ENCODE peak calls at places on chromosome 2, in ten cellular contexts. D is psoas muscle, Y is GM20000, Z is GM23338, I is RWPE1, C is heart right ventricle, P is colonic mucosa, J is cardiac muscle cell, L is HL-60, N is AG09309. E is an unnamed sample.

GRCh38 chr2:38731090-38731489 is 20.1 kb downstream of the SRSF7 start:
- DNase-seq in Z (no peak), C (no peak), I (no peak), L (no peak), N (no peak), Y (no peak), J (no peak), P (no peak), D (no peak), E (no peak)

GRCh38 chr2:217573565-217573964 is 429.2 kb downstream of the TNS1 start:
- DNase-seq in Z (no peak), J (peak), C (no peak), N (no peak), I (peak), P (no peak), D (no peak), L (no peak), Y (no peak), E (no peak)

GRCh38 chr2:198499539-198499938 is 695.1 kb downstream of the PLCL1 start:
- DNase-seq in C (peak), D (peak), P (no peak), J (peak), I (no peak), Z (peak), L (no peak), Y (no peak), N (peak), E (no peak)

GRCh38 chr2:48531141-48531648 is 1.2 kb downstream of the STON1 start:
- DNase-seq in Z (peak), I (peak), C (no peak), Y (no peak), J (peak), D (no peak), N (peak), L (no peak), P (peak), E (no peak)

GRCh38 chr2:221501210-221501882 is 70.8 kb downstream of the EPHA4 start:
- DNase-seq in J (peak), Z (no peak), Y (no peak), C (no peak), P (no peak), D (no peak), I (no peak), L (no peak), N (no peak), E (no peak)

GRCh38 chr2:10538224-10538894 is 90.2 kb upstream of the ODC1 start:
- DNase-seq in D (no peak), L (no peak), N (no peak), J (peak), Z (no peak), P (no peak), I (peak), C (no peak), Y (no peak), E (no peak)

GRCh38 chr2:64018715-64019082 is 529 bp downstream of the VPS54 start:
- DNase-seq in C (peak), J (no peak), P (peak), D (no peak), Y (no peak), Z (peak), L (peak), N (no peak), I (peak), E (no peak)

GRCh38 chr2:129619471-129619870 is 360.0 kb upstream of the RAB6C start:
- DNase-seq in P (no peak), D (no peak), Y (no peak), L (no peak), J (no peak), C (no peak), Z (peak), I (no peak), N (no peak), E (no peak)

GRCh38 chr2:148519013-148519412 is 125.5 kb upstream of the EPC2 start:
- DNase-seq in L (no peak), D (no peak), I (no peak), Y (no peak), C (no peak), N (no peak), Z (peak), J (no peak), P (no peak), E (no peak)

GRCh38 chr2:181457121-181457740 is at the start of gene ITGA4:
- DNase-seq in Y (peak), C (peak), D (peak), N (no peak), P (peak), Z (peak), J (peak), L (peak), I (peak), E (peak)

GRCh38 chr2:164510895-164511294 is 110.4 kb downstream of the GRB14 start:
- DNase-seq in P (no peak), Z (no peak), I (no peak), N (no peak), J (peak), C (peak), D (peak), Y (no peak), L (no peak), E (no peak)

GRCh38 chr2:223532161-223532560 is 70.0 kb downstream of the SCG2 start:
- DNase-seq in Z (no peak), L (no peak), N (no peak), P (no peak), I (no peak), J (no peak), C (no peak), Y (no peak), D (no peak), E (no peak)

GRCh38 chr2:237150831-237151230 is 65.1 kb downstream of the COPS8 start:
- DNase-seq in J (no peak), D (no peak), P (no peak), N (no peak), I (no peak), C (no peak), L (no peak), Y (no peak), Z (no peak), E (no peak)

GRCh38 chr2:10487144-10488104 is 39.3 kb upstream of the ODC1 start:
- DNase-seq in N (no peak), L (no peak), Y (no peak), D (no peak), J (no peak), C (no peak), Z (no peak), I (no peak), P (no peak), E (peak)

GRCh38 chr2:85436836-85437487 is 18.4 kb downstream of the SH2D6 start:
- DNase-seq in Z (no peak), Y (no peak), J (no peak), N (no peak), I (no peak), P (no peak), L (no peak), D (no peak), C (no peak), E (no peak)

GRCh38 chr2:96954490-96954846 is 31.9 kb downstream of the FAM178B start:
- DNase-seq in Y (peak), L (no peak), N (no peak), D (no peak), Z (no peak), I (no peak), J (peak), C (peak), P (no peak), E (no peak)

GRCh38 chr2:189799531-189799930 is 15.3 kb downstream of the PMS1 start:
- DNase-seq in I (peak), C (no peak), N (no peak), P (no peak), Y (no peak), J (peak), D (peak), Z (no peak), L (no peak), E (no peak)

GRCh38 chr2:105397025-105397722 is 1.7 kb downstream of the FHL2 start:
- DNase-seq in I (peak), J (peak), Y (no peak), Z (no peak), N (no peak), C (no peak), P (no peak), D (no peak), L (no peak), E (peak)

GRCh38 chr2:200787351-200788128 is 24.2 kb upstream of the BZW1 start:
- DNase-seq in D (no peak), C (no peak), P (no peak), Y (no peak), J (peak), N (peak), I (peak), Z (no peak), L (peak), E (peak)

GRCh38 chr2:192029089-192029488 is 165.6 kb downstream of the TMEFF2 start:
- DNase-seq in C (no peak), L (peak), Y (no peak), Z (peak), I (no peak), D (no peak), P (no peak), J (peak), N (no peak), E (peak)

GRCh38 chr2:8617048-8617447 is 64.8 kb upstream of the ID2 start:
- DNase-seq in L (no peak), J (no peak), P (no peak), D (no peak), C (no peak), Y (no peak), I (no peak), Z (no peak), N (no peak), E (no peak)

GRCh38 chr2:157388827-157389226 is 55.1 kb downstream of the CYTIP start:
- DNase-seq in I (no peak), D (no peak), J (no peak), P (no peak), C (no peak), L (no peak), Y (no peak), Z (no peak), N (no peak), E (no peak)

GRCh38 chr2:191631754-191632153 is 46.2 kb upstream of the NABP1 start:
- DNase-seq in L (no peak), C (no peak), D (peak), P (no peak), Y (no peak), I (peak), N (no peak), J (peak), Z (no peak), E (peak)

GRCh38 chr2:72533767-72534166 is 292.1 kb downstream of the EXOC6B start:
- DNase-seq in N (no peak), D (no peak), Z (no peak), Y (no peak), L (no peak), I (peak), C (no peak), P (no peak), J (peak), E (no peak)

GRCh38 chr2:71102981-71103681 is 26.9 kb downstream of the MCEE start:
- DNase-seq in P (no peak), C (no peak), J (no peak), Z (peak), I (peak), N (no peak), Y (no peak), L (no peak), D (no peak), E (no peak)

GRCh38 chr2:64141711-64142405 is 2.4 kb downstream of the PELI1 start:
- DNase-seq in Y (no peak), J (peak), Z (peak), P (no peak), I (no peak), L (no peak), N (peak), C (no peak), D (no peak), E (no peak)

GRCh38 chr2:28600176-28600575 is 104.3 kb downstream of the PLB1 start:
- DNase-seq in Z (no peak), L (no peak), J (no peak), D (no peak), I (no peak), P (no peak), Y (no peak), N (no peak), C (no peak), E (no peak)
- TF ChIP-seq CTCF in Z (no peak), L (no peak), J (no peak), D (no peak), I (no peak), P (no peak), Y (no peak), N (no peak), C (no peak), E (no peak)

GRCh38 chr2:118557016-118557415 is 290.4 kb downstream of the EN1 start:
- DNase-seq in C (no peak), J (no peak), L (no peak), I (no peak), N (no peak), Y (no peak), Z (no peak), P (no peak), D (no peak), E (no peak)

GRCh38 chr2:118557791-118558190 is 289.7 kb downstream of the EN1 start:
- DNase-seq in D (no peak), C (no peak), I (no peak), L (no peak), Z (no peak), P (no peak), J (no peak), Y (no peak), N (no peak), E (no peak)

DNA sequence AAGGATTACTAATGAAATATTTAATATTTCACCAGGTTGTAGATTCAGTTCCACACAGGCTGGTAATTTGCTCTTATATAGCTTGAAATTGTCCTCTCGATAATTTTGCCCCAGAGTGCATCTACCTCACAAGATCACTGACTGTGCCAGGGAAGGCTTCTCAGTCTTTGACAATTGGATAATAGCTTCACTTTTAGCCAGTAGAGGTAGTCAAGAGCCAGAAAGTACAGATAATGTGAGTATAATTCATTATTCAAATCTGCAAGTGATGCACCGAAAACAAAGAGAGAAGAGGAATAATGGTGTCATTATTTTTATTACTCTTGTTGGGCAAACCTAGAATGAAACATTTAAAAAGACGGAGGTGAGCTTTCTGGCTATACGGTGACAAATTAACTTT is 292.8 kb downstream of the EN1 start:
- DNase-seq in N (no peak), P (no peak), L (no peak), D (no peak), Y (no peak), C (no peak), J (peak), I (peak), Z (no peak), E (no peak)
- TF ChIP-seq CTCF in N (peak), P (no peak), L (no peak), D (no peak), Y (no peak), C (no peak), J (peak), I (no peak), Z (peak), E (no peak)

DNA sequence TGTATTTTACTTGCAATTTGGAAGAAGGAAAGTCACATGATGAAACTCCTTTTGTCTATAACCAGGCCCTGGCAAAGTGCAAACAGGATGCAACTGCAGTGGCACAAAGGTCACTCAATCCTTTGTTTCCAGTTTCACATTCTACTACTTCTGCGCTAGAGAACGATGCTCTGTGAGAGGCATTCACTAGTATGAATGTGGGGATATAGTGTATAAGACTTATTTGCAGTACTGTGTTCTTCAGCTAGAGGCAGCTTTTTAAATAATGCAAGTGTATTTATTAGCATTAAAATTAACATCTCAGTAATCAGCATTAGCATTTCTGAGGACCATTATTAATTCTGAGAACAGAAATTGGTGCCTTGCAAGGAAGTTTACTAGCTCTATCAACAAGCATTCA is 68.9 kb downstream of the PRPF40A start:
- DNase-seq in I (no peak), J (peak), N (no peak), L (no peak), Z (peak), P (peak), D (no peak), Y (no peak), C (no peak), E (no peak)
- TF ChIP-seq CTCF in I (peak), J (peak), N (no peak), L (no peak), Z (no peak), P (no peak), D (no peak), Y (no peak), C (no peak), E (no peak)

DNA sequence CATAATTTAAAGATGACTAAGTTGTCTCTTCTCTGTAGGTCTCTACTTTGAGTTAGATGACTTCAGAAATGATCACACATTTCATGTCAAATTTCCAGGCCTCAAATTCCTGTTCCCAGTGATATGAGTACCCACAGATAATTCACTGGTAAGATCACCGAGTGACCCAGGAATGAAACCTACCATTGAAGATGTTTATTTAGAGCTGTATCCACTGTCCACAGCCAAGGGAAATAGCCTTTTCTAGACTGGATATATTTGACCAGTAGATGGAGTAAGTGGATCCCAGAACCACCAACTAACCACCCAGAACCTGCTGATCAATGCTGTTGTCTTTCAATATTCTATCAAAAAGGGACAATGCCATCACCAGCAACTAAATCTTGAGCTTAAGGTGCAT is 238.8 kb downstream of the SLC8A1 start:
- DNase-seq in L (no peak), Y (no peak), P (no peak), C (no peak), Z (peak), N (no peak), I (no peak), J (peak), D (no peak), E (no peak)
- TF ChIP-seq CTCF in L (no peak), Y (no peak), P (peak), C (peak), Z (peak), N (peak), I (peak), J (peak), D (peak), E (peak)

DNA sequence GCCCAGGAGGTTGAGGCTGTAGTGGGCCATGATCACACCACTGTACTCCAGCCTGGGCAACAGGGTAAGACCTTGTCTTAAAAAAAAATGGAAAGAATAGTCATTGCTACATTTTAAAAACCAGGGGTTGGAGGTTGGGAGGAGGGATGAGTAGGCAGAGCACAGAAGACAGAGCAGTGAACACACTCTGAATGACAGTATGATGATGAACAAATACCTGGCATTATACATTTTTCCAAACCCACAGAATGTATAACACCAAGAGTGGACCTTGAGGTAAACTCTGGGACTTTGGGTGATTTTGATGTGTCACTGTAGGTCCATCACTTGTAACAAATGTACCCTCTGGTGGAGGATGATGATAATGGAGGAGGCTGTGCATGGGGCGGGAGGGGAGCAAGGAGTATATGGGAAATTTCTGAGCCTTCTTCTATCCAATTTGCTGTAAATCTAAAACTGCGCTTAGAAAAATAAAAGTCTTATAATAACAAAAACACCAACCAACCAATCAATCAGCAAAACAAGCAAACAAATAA is 111.4 kb upstream of the PGAP1 start:
- DNase-seq in Z (peak), D (no peak), I (no peak), C (no peak), Y (no peak), J (no peak), N (no peak), P (no peak), L (no peak), E (no peak)
- TF ChIP-seq CTCF in Z (peak), D (no peak), I (no peak), C (no peak), Y (no peak), J (no peak), N (no peak), P (no peak), L (no peak), E (no peak)

GRCh38 chr2:88483200-88483599 is 30.7 kb upstream of the FOXI3 start:
- DNase-seq in Z (no peak), C (no peak), I (no peak), P (no peak), N (no peak), Y (no peak), L (no peak), J (no peak), D (no peak), E (no peak)

GRCh38 chr2:88481937-88482336 is 29.4 kb upstream of the FOXI3 start:
- DNase-seq in I (peak), C (no peak), Z (peak), P (no peak), L (no peak), J (peak), Y (no peak), N (no peak), D (no peak), E (peak)
- TF ChIP-seq CTCF in I (no peak), C (no peak), Z (no peak), P (no peak), L (no peak), J (no peak), Y (no peak), N (no peak), D (no peak), E (no peak)

GRCh38 chr2:187034434-187034833 is 185.5 kb upstream of the ZSWIM2 start:
- DNase-seq in D (no peak), P (no peak), Y (no peak), I (no peak), N (no peak), Z (no peak), C (no peak), L (no peak), J (no peak), E (no peak)

GRCh38 chr2:187037310-187037709 is 188.3 kb upstream of the ZSWIM2 start:
- DNase-seq in D (no peak), P (no peak), Y (no peak), L (no peak), J (no peak), C (no peak), Z (no peak), I (no peak), N (no peak), E (no peak)
- TF ChIP-seq CTCF in D (no peak), P (no peak), Y (no peak), L (no peak), J (no peak), C (no peak), Z (no peak), I (no peak), N (no peak), E (no peak)

GRCh38 chr2:203126971-203127370 is 111.8 kb upstream of the CYP20A1 start:
- DNase-seq in N (peak), P (no peak), C (no peak), I (no peak), Y (no peak), L (no peak), D (no peak), J (peak), Z (no peak), E (no peak)

DNA sequence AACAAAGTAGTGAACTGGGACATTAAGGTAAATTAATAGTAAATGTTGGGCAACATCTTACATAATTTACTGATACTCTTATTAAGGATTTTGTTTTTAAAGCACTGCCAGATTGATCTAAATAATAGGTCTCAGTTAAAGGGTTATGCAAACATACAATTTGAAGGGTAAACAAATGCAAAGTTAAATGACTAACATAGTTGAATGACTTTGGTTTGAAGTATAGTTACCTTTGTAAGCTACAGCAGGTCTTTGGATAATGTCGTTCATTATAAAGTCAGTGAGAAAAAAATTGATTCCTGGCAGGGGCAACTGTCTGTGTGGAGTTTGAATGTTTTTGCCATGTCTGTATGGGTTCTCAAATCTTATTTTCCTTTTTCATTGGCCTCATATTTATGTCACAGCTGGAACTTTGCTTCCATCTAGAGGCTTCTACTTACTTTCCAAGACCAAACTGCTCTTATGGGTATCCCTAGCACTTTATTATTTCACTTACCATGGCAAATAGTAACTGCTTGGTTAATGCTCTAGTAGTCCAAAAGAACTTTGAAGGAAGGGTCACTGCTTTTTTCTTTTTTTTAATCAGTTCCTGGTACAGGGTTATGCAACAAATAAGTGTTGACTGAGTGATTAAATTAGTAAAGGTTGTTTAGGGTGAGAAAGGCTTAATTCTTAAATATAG is 107.8 kb downstream of the NBEAL1 start:
- DNase-seq in J (peak), Y (no peak), I (no peak), N (no peak), P (no peak), D (no peak), C (no peak), Z (peak), L (no peak), E (no peak)
- TF ChIP-seq CTCF in J (peak), Y (peak), I (peak), N (peak), P (peak), D (no peak), C (peak), Z (peak), L (no peak), E (no peak)

E was measured in Calu3.